ENCODE peak calls at places on chromosomes 4 and X, in four cellular contexts. O is body of pancreas, E is epithelial cell of esophagus, I is breast epithelium. J is an unnamed sample.

GRCh38 chr4:144449623-144450022 is 196.3 kb upstream of the HHIP start:
- DNase-seq in O (no peak), E (peak), I (no peak), J (no peak)

GRCh38 chrX:71111141-71111843 is at the start of gene IL2RG:
- DNase-seq in O (peak), E (no peak), I (no peak), J (no peak)

GRCh38 chr4:48635980-48636379 is 144.1 kb downstream of the FRYL start:
- DNase-seq in O (no peak), E (no peak), I (no peak), J (no peak)

GRCh38 chr4:133600008-133600407 is 450.9 kb downstream of the PCDH10 start:
- DNase-seq in O (no peak), E (no peak), I (no peak), J (no peak)

GRCh38 chrX:79268788-79269187 is 98.3 kb downstream of the ITM2A start:
- DNase-seq in O (no peak), E (peak), I (no peak), J (no peak)

GRCh38 chrX:100410083-100410590 is at the start of gene PCDH19:
- DNase-seq in O (peak), E (peak), I (no peak), J (peak)

GRCh38 chr4:102759835-102760644 is 728 bp downstream of the MANBA start:
- DNase-seq in O (peak), E (peak), I (no peak), J (peak)

GRCh38 chr4:139828966-139829662 is 163.5 kb downstream of the MGST2 start:
- DNase-seq in O (peak), E (no peak), I (no peak), J (no peak)

GRCh38 chrX:107718156-107718621 is 57.4 kb downstream of the TSC22D3 start:
- DNase-seq in O (peak), E (peak), I (no peak), J (peak)

GRCh38 chrX:135354288-135354687 is 45.0 kb downstream of the ETDC start:
- DNase-seq in O (no peak), E (no peak), I (no peak), J (no peak)

GRCh38 chr4:123892368-123892961 is 495.9 kb downstream of the SPRY1 start:
- DNase-seq in O (no peak), E (no peak), I (no peak), J (peak)

GRCh38 chrX:24117288-24117687 is 32.2 kb upstream of the ZFX start:
- DNase-seq in O (peak), E (peak), I (no peak), J (peak)

GRCh38 chr4:107740950-107741701 is 21.1 kb upstream of the PAPSS1 start:
- DNase-seq in O (peak), E (no peak), I (peak), J (peak)

GRCh38 chr4:81165853-81166430 is 49.1 kb downstream of the PRKG2 start:
- DNase-seq in O (no peak), E (peak), I (no peak), J (peak)

GRCh38 chr4:10546-10870 is 42.6 kb upstream of the ZNF595 start:
- DNase-seq in O (no peak), E (no peak), I (no peak), J (no peak)

GRCh38 chr4:27930291-27930690 is 1069.7 kb downstream of the STIM2 start:
- DNase-seq in O (no peak), E (no peak), I (no peak), J (no peak)

GRCh38 chrX:12237131-12237530 is 98.9 kb downstream of the FRMPD4 start:
- DNase-seq in O (no peak), E (peak), I (no peak), J (no peak)

GRCh38 chr4:80045831-80046230 is 27.2 kb downstream of the ANTXR2 start:
- DNase-seq in O (no peak), E (peak), I (no peak), J (peak)

GRCh38 chr4:3630136-3630933 is 98.1 kb upstream of the LRPAP1 start:
- DNase-seq in O (no peak), E (no peak), I (no peak), J (no peak)

GRCh38 chr4:46124773-46125172 is 919 bp upstream of the GABRG1 start:
- DNase-seq in O (peak), E (no peak), I (no peak), J (no peak)

GRCh38 chr4:152920768-152921167 is 15.4 kb upstream of the FHDC1 start:
- DNase-seq in O (no peak), E (peak), I (no peak), J (no peak)

GRCh38 chrX:74291964-74292891 is 11.8 kb upstream of the ZCCHC13 start:
- DNase-seq in O (peak), E (peak), I (peak), J (peak)

GRCh38 chr4:13087041-13087440 is 397.1 kb downstream of the RAB28 start:
- DNase-seq in O (no peak), E (no peak), I (no peak), J (no peak)

GRCh38 chr4:99648321-99648720 is 9.3 kb downstream of the C4orf54 start:
- DNase-seq in O (no peak), E (no peak), I (no peak), J (no peak)

GRCh38 chr4:108783666-108784463 is 21.0 kb upstream of the ETNPPL start:
- DNase-seq in O (peak), E (peak), I (no peak), J (peak)

GRCh38 chr4:6887591-6888371 is 21.8 kb upstream of the TBC1D14 start:
- DNase-seq in O (peak), E (no peak), I (no peak), J (peak)

GRCh38 chrX:153967536-153968214 is 3.9 kb downstream of the HCFC1 start:
- DNase-seq in O (no peak), E (no peak), I (no peak), J (no peak)

GRCh38 chr4:143380651-143381050 is 44.0 kb downstream of the GAB1 start:
- DNase-seq in O (no peak), E (no peak), I (no peak), J (no peak)

GRCh38 chrX:70508296-70508911 is 63.8 kb downstream of the DLG3 start:
- DNase-seq in O (no peak), E (peak), I (no peak), J (peak)

GRCh38 chr4:52982246-52982950 is 120.3 kb downstream of the RASL11B start:
- DNase-seq in O (peak), E (peak), I (no peak), J (peak)

GRCh38 chr4:52977252-52977651 is 115.1 kb downstream of the RASL11B start:
- DNase-seq in O (no peak), E (no peak), I (no peak), J (no peak)

GRCh38 chr4:52979020-52979419 is 116.9 kb downstream of the RASL11B start:
- DNase-seq in O (no peak), E (no peak), I (no peak), J (peak)

GRCh38 chr4:52976523-52977230 is 114.6 kb downstream of the RASL11B start:
- DNase-seq in O (no peak), E (no peak), I (no peak), J (no peak)

GRCh38 chr4:52979821-52980590 is 117.9 kb downstream of the RASL11B start:
- DNase-seq in O (no peak), E (peak), I (no peak), J (no peak)
- TF ChIP-seq CTCF in O (no peak), E (no peak), I (no peak), J (no peak)

GRCh38 chrX:47351706-47352105 is 18.7 kb upstream of the ZNF157 start:
- DNase-seq in O (no peak), E (peak), I (no peak), J (peak)
- TF ChIP-seq CTCF in O (no peak), E (no peak), I (no peak), J (no peak)

GRCh38 chr4:42074294-42074693 is 78.2 kb downstream of the BEND4 start:
- DNase-seq in O (no peak), E (no peak), I (no peak), J (peak)
- TF ChIP-seq CTCF in O (no peak), E (no peak), I (no peak), J (no peak)

GRCh38 chr4:16844796-16845586 is 53.5 kb downstream of the LDB2 start:
- DNase-seq in O (no peak), E (no peak), I (no peak), J (peak)
- TF ChIP-seq CTCF in O (no peak), E (no peak), I (no peak), J (no peak)

GRCh38 chr4:106039796-106040195 is 144.5 kb downstream of the NPNT start:
- DNase-seq in O (no peak), E (no peak), I (no peak), J (peak)
- TF ChIP-seq CTCF in O (no peak), E (no peak), I (no peak), J (no peak)

DNA sequence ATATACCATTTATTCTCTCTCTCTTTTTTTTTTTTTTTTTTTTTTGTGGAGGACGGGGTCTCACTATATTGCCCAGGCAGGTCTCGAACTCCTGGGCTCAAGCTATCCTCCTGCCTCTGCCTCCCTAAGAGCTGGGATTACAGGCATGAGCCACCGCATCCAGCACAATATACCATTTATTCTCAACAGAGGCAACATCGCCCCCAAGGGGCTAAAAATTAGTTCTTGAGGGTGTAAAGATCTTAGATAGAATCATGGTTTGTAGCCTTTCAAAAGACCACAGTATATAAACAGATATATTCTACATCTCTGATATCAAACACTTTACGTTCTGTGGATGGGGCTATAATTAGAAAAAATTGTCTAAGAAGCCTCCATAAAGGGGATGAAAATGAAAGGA is 39.8 kb upstream of the TCEAL2 start:
- DNase-seq in O (no peak), E (no peak), I (no peak), J (peak)
- TF ChIP-seq CTCF in O (no peak), E (no peak), I (no peak), J (no peak)

DNA sequence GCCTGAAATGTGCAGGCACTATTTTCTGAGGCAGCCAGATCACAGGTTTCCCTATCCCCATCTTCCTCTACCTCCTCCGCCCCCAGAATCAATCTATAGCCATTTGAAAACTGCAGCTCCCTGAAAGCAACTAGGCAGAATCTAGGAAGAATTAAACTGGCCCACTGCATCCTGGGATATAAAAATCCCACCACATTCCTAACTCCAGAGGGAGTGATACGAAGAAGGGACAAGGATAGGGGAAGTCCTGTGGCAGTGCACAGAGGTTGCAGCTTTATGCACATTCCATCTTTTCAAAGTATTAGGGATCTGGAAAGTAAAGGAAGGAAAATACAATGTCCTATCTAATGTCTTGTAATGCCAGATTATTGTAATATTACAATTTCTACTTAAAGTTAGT is 18.3 kb upstream of the HERC3 start:
- DNase-seq in O (no peak), E (no peak), I (no peak), J (peak)
- TF ChIP-seq CTCF in O (no peak), E (no peak), I (no peak), J (peak)

GRCh38 chr4:187865914-187866313 is 129.7 kb upstream of the ZFP42 start:
- DNase-seq in O (no peak), E (no peak), I (no peak), J (no peak)
- TF ChIP-seq CTCF in O (no peak), E (no peak), I (no peak), J (no peak)